ENCODE peak calls at places on chromosomes 13 and 19, in six cellular contexts. K is H1, E is K562, C is GM12892, W is HepG2, G is SK-N-SH. N is an unnamed sample.

GRCh38 chr13:80035096-80035495 is 305.8 kb downstream of the SPRY2 start:
- DNase-seq in K (no peak), E (no peak), C (no peak), W (no peak), G (no peak), N (no peak)

GRCh38 chr13:40115456-40115855 is 460.0 kb downstream of the COG6 start:
- DNase-seq in K (no peak), E (no peak), C (no peak), W (no peak), G (no peak), N (no peak)

GRCh38 chr19:52541608-52542007 is 14.1 kb downstream of the ZNF808 start:
- DNase-seq in K (no peak), E (no peak), C (no peak), W (no peak), G (no peak), N (no peak)

GRCh38 chr19:38850976-38851621 is 1.3 kb upstream of the HNRNPL start:
- DNase-seq in K (no peak), E (peak), C (no peak), W (no peak), G (peak), N (no peak)

GRCh38 chr13:25347156-25347555 is 24.6 kb upstream of the ATP8A2 start:
- DNase-seq in K (no peak), E (no peak), C (no peak), W (no peak), G (no peak), N (no peak)

GRCh38 chr13:44432595-44432994 is 59.0 kb downstream of the SERP2 start:
- DNase-seq in K (no peak), E (no peak), C (no peak), W (no peak), G (no peak), N (no peak)

GRCh38 chr19:6108721-6109633 is 1.3 kb downstream of the RFX2 start:
- DNase-seq in K (no peak), E (peak), C (no peak), W (no peak), G (peak), N (no peak)

GRCh38 chr13:76711515-76712182 is 174.6 kb downstream of the KCTD12 start:
- DNase-seq in K (no peak), E (no peak), C (no peak), W (no peak), G (no peak), N (no peak)

GRCh38 chr13:48156466-48156865 is 61.6 kb upstream of the MED4 start:
- DNase-seq in K (no peak), E (peak), C (no peak), W (no peak), G (no peak), N (no peak)

GRCh38 chr19:2517881-2518601 is 42.1 kb downstream of the GADD45B start:
- DNase-seq in K (no peak), E (no peak), C (no peak), W (no peak), G (no peak), N (no peak)

GRCh38 chr19:17610384-17610783 is 54.9 kb downstream of the COLGALT1 start:
- DNase-seq in K (no peak), E (peak), C (no peak), W (peak), G (peak), N (no peak)

GRCh38 chr13:52159159-52159982 is at the start of gene NEK3:
- DNase-seq in K (peak), E (peak), C (peak), W (peak), G (peak), N (peak)

GRCh38 chr13:77384999-77385398 is 58.1 kb upstream of the MYCBP2 start:
- DNase-seq in K (no peak), E (no peak), C (no peak), W (no peak), G (no peak), N (no peak)

GRCh38 chr19:2779121-2779740 is 3.8 kb downstream of the SGTA start:
- DNase-seq in K (no peak), E (no peak), C (no peak), W (no peak), G (no peak), N (no peak)

GRCh38 chr13:50081106-50081898 is 66.1 kb downstream of the KCNRG start:
- DNase-seq in K (no peak), E (peak), C (no peak), W (no peak), G (peak), N (peak)

GRCh38 chr13:100184095-100184494 is 95.2 kb downstream of the PCCA start:
- DNase-seq in K (no peak), E (no peak), C (no peak), W (no peak), G (no peak), N (no peak)

GRCh38 chr13:25980255-25980654 is 71.6 kb downstream of the SHISA2 start:
- DNase-seq in K (peak), E (peak), C (no peak), W (peak), G (peak), N (no peak)

GRCh38 chr13:98827449-98827848 is 75.0 kb upstream of the SLC15A1 start:
- DNase-seq in K (no peak), E (no peak), C (no peak), W (no peak), G (no peak), N (no peak)

GRCh38 chr19:55080121-55080914 is 4.6 kb downstream of the EPS8L1 start:
- DNase-seq in K (no peak), E (peak), C (no peak), W (peak), G (peak), N (no peak)

GRCh38 chr13:73060251-73061160 is 1.7 kb downstream of the KLF5 start:
- DNase-seq in K (no peak), E (peak), C (no peak), W (no peak), G (peak), N (no peak)

GRCh38 chr13:66574606-66575005 is 655.5 kb downstream of the PCDH9 start:
- DNase-seq in K (no peak), E (no peak), C (no peak), W (no peak), G (no peak), N (no peak)

GRCh38 chr13:81551036-81551435 is 1210.1 kb upstream of the SPRY2 start:
- DNase-seq in K (no peak), E (no peak), C (no peak), W (no peak), G (no peak), N (no peak)

GRCh38 chr19:56153507-56153906 is 12.4 kb downstream of the ZNF444 start:
- DNase-seq in K (no peak), E (no peak), C (no peak), W (no peak), G (no peak), N (no peak)

GRCh38 chr13:42107006-42107405 is 58.6 kb downstream of the DGKH start:
- DNase-seq in K (no peak), E (no peak), C (no peak), W (no peak), G (no peak), N (no peak)

GRCh38 chr13:60152114-60152513 is 11.6 kb downstream of the DIAPH3 start:
- DNase-seq in K (no peak), E (no peak), C (no peak), W (no peak), G (no peak), N (no peak)

GRCh38 chr13:93982189-93982918 is 497.1 kb downstream of the DCT start:
- DNase-seq in K (no peak), E (no peak), C (no peak), W (no peak), G (no peak), N (no peak)

GRCh38 chr13:49985129-49985528 is 11.7 kb upstream of the TRIM13 start:
- DNase-seq in K (no peak), E (no peak), C (no peak), W (no peak), G (no peak), N (no peak)

GRCh38 chr13:94712812-94713555 is 639 bp upstream of the SOX21 start:
- DNase-seq in K (no peak), E (no peak), C (no peak), W (no peak), G (peak), N (no peak)

GRCh38 chr13:51201886-51202285 is 20.3 kb upstream of the FAM124A start:
- DNase-seq in K (no peak), E (no peak), C (no peak), W (no peak), G (no peak), N (no peak)

GRCh38 chr13:112703935-112704633 is 14.2 kb downstream of the ATP11A start:
- DNase-seq in K (no peak), E (peak), C (no peak), W (no peak), G (no peak), N (no peak)

GRCh38 chr13:99572131-99572530 is 70.9 kb downstream of the TM9SF2 start:
- DNase-seq in K (no peak), E (no peak), C (no peak), W (no peak), G (no peak), N (no peak)

GRCh38 chr13:106867249-106867648 is 299.3 kb upstream of the ARGLU1 start:
- DNase-seq in K (no peak), E (no peak), C (no peak), W (no peak), G (peak), N (no peak)

GRCh38 chr13:28447989-28448388 is 46.9 kb downstream of the FLT1 start:
- DNase-seq in K (no peak), E (no peak), C (no peak), W (no peak), G (no peak), N (no peak)

GRCh38 chr13:45705145-45705695 is 3.1 kb downstream of the CBY2 start:
- DNase-seq in K (no peak), E (no peak), C (no peak), W (no peak), G (no peak), N (no peak)

GRCh38 chr19:16868423-16869130 is 20.2 kb upstream of the F2RL3 start:
- DNase-seq in K (no peak), E (no peak), C (no peak), W (no peak), G (no peak), N (no peak)

GRCh38 chr13:40503966-40504591 is 162.4 kb downstream of the FOXO1 start:
- DNase-seq in K (no peak), E (no peak), C (no peak), W (peak), G (no peak), N (no peak)

GRCh38 chr13:93226065-93226622 is 463 bp upstream of the GPC6 start:
- DNase-seq in K (no peak), E (no peak), C (no peak), W (peak), G (peak), N (no peak)

GRCh38 chr13:77330009-77330471 is 3.1 kb upstream of the MYCBP2 start:
- DNase-seq in K (no peak), E (no peak), C (no peak), W (no peak), G (no peak), N (no peak)

GRCh38 chr19:47615230-47615629 is 6.3 kb downstream of the BICRA start:
- DNase-seq in K (no peak), E (no peak), C (no peak), W (no peak), G (no peak), N (no peak)

GRCh38 chr19:47614559-47614958 is 5.6 kb downstream of the BICRA start:
- DNase-seq in K (no peak), E (no peak), C (no peak), W (no peak), G (no peak), N (no peak)

GRCh38 chr19:47615714-47616113 is 6.8 kb downstream of the BICRA start:
- DNase-seq in K (no peak), E (no peak), C (no peak), W (no peak), G (no peak), N (no peak)

GRCh38 chr19:47610902-47611301 is 2.0 kb downstream of the BICRA start:
- DNase-seq in K (no peak), E (no peak), C (no peak), W (no peak), G (no peak), N (no peak)

DNA sequence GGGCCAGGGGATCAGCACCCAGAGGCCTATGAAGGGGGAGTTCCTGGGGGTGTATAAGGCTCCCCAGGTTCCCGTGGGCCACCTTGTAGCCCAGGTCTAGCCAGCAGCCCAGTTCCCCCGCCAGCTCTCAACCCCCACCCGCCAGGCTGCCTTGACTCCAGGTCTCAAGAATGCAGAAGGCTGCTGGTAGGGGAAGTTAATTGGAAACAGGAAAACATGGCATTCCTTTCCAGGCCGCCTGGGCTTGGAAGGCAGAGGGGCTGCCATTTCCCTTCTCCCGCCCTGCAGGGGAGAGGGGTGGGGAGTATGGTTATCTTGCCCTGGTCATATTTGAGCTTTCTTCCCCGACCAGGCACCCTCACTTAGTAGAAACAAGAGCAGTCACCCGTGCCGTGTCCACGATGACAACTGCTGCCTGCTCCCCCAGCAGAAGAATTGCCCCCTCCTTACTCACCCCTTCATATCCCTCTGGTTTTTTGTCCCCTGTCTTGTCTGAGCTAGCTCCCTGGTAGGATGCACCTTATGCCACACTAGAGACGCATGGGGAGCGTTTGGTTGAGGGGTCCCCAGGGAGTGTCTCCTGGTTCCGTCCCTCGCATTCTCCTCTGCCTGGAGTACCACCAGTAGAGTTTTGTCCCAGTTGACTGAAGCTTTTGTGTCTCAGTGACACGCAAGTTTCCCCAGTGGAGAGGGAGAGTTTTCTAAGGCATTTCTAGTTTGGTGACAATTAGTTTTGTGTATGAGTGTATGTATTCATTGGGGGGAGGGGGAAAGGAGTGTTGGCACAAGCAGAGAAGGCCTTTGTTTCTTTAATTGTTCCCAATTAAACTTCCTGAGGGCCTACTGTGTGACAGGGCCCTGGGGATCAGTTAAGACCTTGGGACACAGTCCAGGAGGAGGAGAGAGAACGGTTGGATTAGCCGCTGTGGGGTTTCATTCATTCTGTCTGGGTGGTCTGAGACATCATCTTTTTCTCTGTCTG is 4.5 kb downstream of the BICRA start:
- DNase-seq in K (no peak), E (no peak), C (no peak), W (no peak), G (peak), N (no peak)
- TF ChIP-seq TAF1 in K (peak), E (no peak), C (no peak), W (no peak), G (peak), N (no peak)

DNA sequence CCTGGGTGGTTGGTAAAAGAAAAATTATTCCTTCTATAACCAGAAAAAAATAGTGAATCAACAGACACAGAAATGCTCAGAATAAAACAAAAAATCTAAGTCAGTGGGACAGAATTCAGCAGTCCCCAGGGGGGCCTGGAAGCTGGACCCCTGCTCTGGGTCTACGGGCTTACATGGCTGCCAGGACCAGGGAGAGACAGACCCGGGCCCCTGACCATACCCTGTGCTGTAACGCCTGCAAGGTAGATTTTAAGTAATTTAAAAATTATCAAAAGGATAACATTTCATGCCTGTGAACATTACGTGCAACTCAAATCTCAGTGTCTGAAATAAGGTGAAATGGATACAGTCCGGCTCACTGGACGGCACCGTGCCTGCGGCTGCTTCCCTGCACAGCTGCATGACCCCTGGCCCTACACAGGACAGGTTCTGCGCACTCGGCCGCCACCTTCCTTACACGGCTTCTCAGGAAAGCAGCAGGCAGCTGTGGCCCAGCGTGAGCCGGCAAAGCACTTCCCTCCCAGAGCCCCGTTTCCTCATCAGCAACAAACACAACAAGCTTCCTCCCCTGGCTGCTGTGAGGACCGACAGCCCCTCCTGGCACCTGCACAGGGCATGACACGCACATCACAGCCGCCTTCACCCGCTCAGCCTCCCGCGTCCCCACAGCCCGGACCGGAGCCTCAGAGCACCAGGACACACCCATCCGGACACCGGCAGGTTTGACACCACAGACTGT is 22.2 kb downstream of the RASA3 start:
- DNase-seq in K (no peak), E (no peak), C (peak), W (no peak), G (peak), N (peak)
- TF ChIP-seq POLR2AphosphoS5 in K (no peak), E (no peak), C (no peak), W (no peak), G (no peak), N (no peak)

GRCh38 chr19:39969266-39969665 is 1.7 kb upstream of the PSMC4 start:
- DNase-seq in K (no peak), E (no peak), C (no peak), W (peak), G (no peak), N (no peak)

GRCh38 chr19:39970674-39971379 is at the start of gene PSMC4:
- DNase-seq in K (peak), E (peak), C (peak), W (peak), G (peak), N (peak)

GRCh38 chr19:39968789-39969188 is 2.2 kb upstream of the PSMC4 start:
- DNase-seq in K (no peak), E (no peak), C (no peak), W (no peak), G (no peak), N (no peak)

GRCh38 chr19:39970424-39970673 is 616 bp upstream of the PSMC4 start:
- DNase-seq in K (no peak), E (peak), C (no peak), W (no peak), G (no peak), N (peak)

GRCh38 chr19:39969681-39970423 is 1.1 kb upstream of the PSMC4 start:
- DNase-seq in K (no peak), E (no peak), C (no peak), W (no peak), G (no peak), N (no peak)
- TF ChIP-seq TAF1 in K (no peak), E (no peak), C (no peak), W (no peak), G (no peak), N (no peak)

DNA sequence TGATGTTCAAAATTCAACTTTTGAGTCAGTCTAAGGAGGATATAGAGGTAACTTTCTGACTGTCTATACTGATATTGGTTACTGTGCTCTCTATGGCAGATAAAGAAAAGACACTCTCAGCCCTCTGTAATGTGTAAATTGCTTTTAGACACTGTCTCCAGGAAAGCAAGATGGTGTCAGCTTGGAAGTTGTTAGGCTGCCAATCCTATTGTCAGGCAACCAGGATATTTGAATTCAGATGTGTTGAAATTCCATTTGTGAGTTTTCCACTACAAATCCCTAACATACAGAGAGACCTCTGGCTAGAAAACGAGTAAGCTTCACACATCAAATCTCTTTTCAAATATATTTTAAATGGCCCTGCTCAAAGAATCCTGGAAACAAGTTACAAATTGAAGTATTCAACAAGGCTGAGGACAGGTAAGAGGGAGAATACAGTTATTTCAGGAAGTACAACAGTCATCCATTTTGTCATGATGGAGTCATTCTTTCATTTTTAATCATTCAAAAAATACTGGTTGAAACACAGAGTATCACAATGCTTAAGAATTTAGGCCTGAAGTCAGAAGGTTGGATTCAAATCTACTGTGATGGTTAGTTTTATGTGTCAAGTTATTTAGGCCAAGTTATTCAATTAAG is 312.0 kb downstream of the OLFM4 start:
- DNase-seq in K (no peak), E (no peak), C (no peak), W (no peak), G (no peak), N (no peak)
- TF ChIP-seq POLR2AphosphoS5 in K (no peak), E (no peak), C (no peak), W (no peak), G (no peak), N (no peak)

DNA sequence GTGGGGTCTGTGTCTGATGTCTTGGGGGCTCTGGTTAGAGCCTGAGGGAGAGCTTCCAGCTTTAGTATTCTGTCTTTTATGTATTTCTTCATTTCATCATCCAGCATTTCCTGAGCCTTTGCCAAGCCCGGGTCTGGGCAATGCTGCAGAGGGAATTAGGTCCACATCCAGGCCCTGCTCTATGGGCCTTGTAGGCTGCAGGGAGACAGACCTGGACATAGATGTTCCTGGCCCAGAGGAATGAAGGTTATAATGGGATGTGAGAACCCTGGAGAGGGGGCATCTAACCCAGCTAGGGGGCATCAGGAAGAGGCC is 5.0 kb downstream of the MEGF8 start:
- DNase-seq in K (no peak), E (no peak), C (no peak), W (no peak), G (no peak), N (no peak)
- TF ChIP-seq TAF1 in K (no peak), E (no peak), C (no peak), W (no peak), G (no peak), N (no peak)

GRCh38 chr19:4064551-4065260 is 2.0 kb downstream of the ZBTB7A start:
- DNase-seq in K (no peak), E (peak), C (no peak), W (no peak), G (peak), N (no peak)
- TF ChIP-seq POLR2AphosphoS5 in K (no peak), E (no peak), C (no peak), W (no peak), G (no peak), N (no peak)

GRCh38 chr13:97353927-97354326 is 80.0 kb upstream of the RAP2A start:
- DNase-seq in K (no peak), E (no peak), C (no peak), W (no peak), G (no peak), N (no peak)
- TF ChIP-seq TAF1 in K (no peak), E (no peak), C (no peak), W (no peak), G (no peak), N (no peak)